ENCODE peak calls at places on chromosomes 2 and 18, in six cellular contexts. N, E, W, F, B and G are unnamed samples.

GRCh38 chr18:50611529-50611941 is 51.6 kb downstream of the MAPK4 start:
- DNase-seq in B (no peak), F (no peak), N (no peak), W (no peak), E (no peak), G (no peak)

GRCh38 chr2:38057651-38058410 is 18.1 kb downstream of the CYP1B1 start:
- DNase-seq in B (no peak), E (no peak), F (no peak), W (no peak), N (no peak), G (no peak)

GRCh38 chr2:120596990-120597594 is 138.6 kb upstream of the GLI2 start:
- DNase-seq in W (no peak), E (no peak), F (peak), B (no peak), N (no peak), G (no peak)

GRCh38 chr18:74328196-74328595 is 12.6 kb downstream of the C18orf63 start:
- DNase-seq in W (no peak), N (no peak), F (no peak), B (no peak), E (no peak), G (no peak)

GRCh38 chr2:24815171-24815570 is 21.9 kb downstream of the CENPO start:
- DNase-seq in B (no peak), N (no peak), E (no peak), F (no peak), W (no peak), G (no peak)

GRCh38 chr2:207670887-207671286 is 40.6 kb upstream of the CCNYL1 start:
- DNase-seq in N (no peak), B (no peak), W (no peak), F (no peak), E (no peak), G (no peak)

GRCh38 chr2:47179325-47179724 is 24.2 kb upstream of the STPG4 start:
- DNase-seq in B (no peak), F (no peak), E (no peak), W (no peak), N (no peak), G (no peak)

GRCh38 chr2:172556284-172557033 is 569 bp downstream of the PDK1 start:
- DNase-seq in F (no peak), N (no peak), B (peak), W (peak), E (peak), G (peak)

GRCh38 chr2:148483675-148484074 is 160.9 kb upstream of the EPC2 start:
- DNase-seq in F (no peak), W (peak), E (no peak), B (no peak), N (no peak), G (no peak)

GRCh38 chr2:120646994-120647393 is 88.7 kb upstream of the GLI2 start:
- DNase-seq in W (no peak), E (no peak), N (no peak), B (no peak), F (no peak), G (no peak)

GRCh38 chr2:223203971-223204370 is 152.0 kb downstream of the KCNE4 start:
- DNase-seq in B (no peak), F (no peak), E (no peak), W (no peak), N (no peak), G (no peak)

GRCh38 chr2:216664593-216665034 is 30.7 kb downstream of the IGFBP5 start:
- DNase-seq in F (no peak), N (no peak), W (no peak), B (peak), E (no peak), G (no peak)

GRCh38 chr18:69757733-69758132 is 189.9 kb downstream of the CD226 start:
- DNase-seq in E (no peak), F (no peak), N (no peak), W (no peak), B (no peak), G (no peak)

GRCh38 chr2:73103018-73103542 is 9.7 kb downstream of the RAB11FIP5 start:
- DNase-seq in B (no peak), N (no peak), E (no peak), W (no peak), F (no peak), G (no peak)

GRCh38 chr2:240203031-240203841 is 62.8 kb upstream of the OTOS start:
- DNase-seq in E (no peak), N (no peak), F (no peak), B (no peak), W (no peak), G (no peak)

GRCh38 chr2:52500561-52500960 is 1267.0 kb upstream of the CHAC2 start:
- DNase-seq in N (no peak), W (peak), F (no peak), E (no peak), B (no peak), G (no peak)

GRCh38 chr18:62485684-62486083 is 37.1 kb upstream of the ZCCHC2 start:
- DNase-seq in W (no peak), B (no peak), F (peak), E (no peak), N (peak), G (no peak)